ENCODE peak calls at places on chromosomes 3 and 15, in nine cellular contexts. A, O, P, M, U, W, F, S and H are unnamed samples.

GRCh38 chr3:52845691-52846426 is 11.0 kb upstream of the MUSTN1 start:
- DNase-seq in F (no peak), A (no peak), P (no peak), O (no peak), S (no peak), U (no peak), W (no peak), M (no peak), H (no peak)

GRCh38 chr3:25664066-25664809 is 469 bp downstream of the TOP2B start:
- DNase-seq in O (peak), M (peak), U (peak), P (peak), F (peak), S (peak), A (peak), W (peak), H (peak)

GRCh38 chr3:13801361-13802214 is 78.3 kb downstream of the WNT7A start:
- DNase-seq in S (no peak), P (no peak), W (peak), M (no peak), U (no peak), O (no peak), A (no peak), F (no peak), H (no peak)

GRCh38 chr3:128226794-128227399 is 73.6 kb downstream of the EEFSEC start:
- DNase-seq in M (peak), O (peak), S (peak), W (peak), F (no peak), U (no peak), P (peak), A (peak), H (no peak)

GRCh38 chr3:157069406-157069805 is 90.5 kb downstream of the CCNL1 start:
- DNase-seq in O (no peak), U (no peak), F (no peak), A (no peak), S (no peak), P (no peak), W (no peak), M (no peak), H (no peak)

GRCh38 chr15:86735244-86736040 is 655.8 kb downstream of the AGBL1 start:
- DNase-seq in O (no peak), U (no peak), S (no peak), W (no peak), A (no peak), M (no peak), F (no peak), P (no peak), H (no peak)

GRCh38 chr3:82654708-82655107 is 893.3 kb upstream of the GBE1 start:
- DNase-seq in M (no peak), O (peak), W (no peak), F (no peak), S (no peak), U (no peak), A (no peak), P (no peak), H (no peak)

GRCh38 chr3:14947105-14947885 is at the start of gene NR2C2:
- DNase-seq in A (peak), M (peak), F (peak), W (peak), P (peak), U (peak), S (peak), O (peak), H (peak)

DNA sequence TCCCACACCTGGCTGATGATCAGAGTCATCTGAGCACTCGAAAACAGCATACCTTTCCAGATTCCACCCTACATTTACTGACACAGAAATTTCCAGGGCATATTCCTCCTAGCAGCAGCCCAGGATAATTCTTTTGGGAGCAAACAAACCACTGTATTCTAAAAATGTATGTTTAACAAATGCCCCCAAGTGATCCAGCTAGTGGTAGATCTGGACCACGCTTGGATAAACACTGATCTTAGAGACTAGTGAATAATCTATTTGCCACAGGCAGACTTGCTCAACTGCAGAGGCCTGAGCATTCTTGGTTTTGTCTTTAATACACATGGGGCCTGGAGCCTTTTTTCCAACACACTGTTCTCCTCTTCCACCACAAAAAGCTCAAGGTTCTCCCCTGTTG is 89.6 kb downstream of the TM4SF4 start:
- DNase-seq in M (no peak), W (no peak), P (peak), U (no peak), O (no peak), S (no peak), F (no peak), A (no peak), H (no peak)
- H3K27ac ChIP-seq in M (no peak), W (peak), P (no peak), U (no peak), O (no peak), S (no peak), F (no peak), A (no peak), H (no peak)

DNA sequence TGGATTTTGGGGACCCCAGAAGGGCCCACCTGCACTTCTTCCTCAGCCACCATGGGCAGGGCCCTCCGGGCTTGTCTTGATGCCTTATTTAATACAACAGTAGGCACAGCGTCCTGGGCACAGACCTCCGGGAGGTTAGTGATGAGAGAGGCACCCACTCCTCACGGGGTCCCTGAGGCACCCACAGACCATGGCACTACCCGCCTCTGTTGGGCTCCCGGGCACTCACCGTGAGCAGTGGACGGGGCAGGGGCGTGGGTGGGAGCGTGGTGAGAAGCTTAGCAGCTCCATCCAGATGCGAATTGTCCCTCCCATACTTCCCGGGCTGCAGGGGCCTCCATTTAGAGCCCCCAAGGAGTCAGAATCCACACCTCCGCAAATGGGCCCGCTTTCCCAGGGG is 317 bp upstream of the MESP2 start:
- DNase-seq in F (no peak), S (no peak), A (no peak), M (no peak), P (no peak), W (no peak), U (no peak), O (no peak), H (no peak)
- H3K27ac ChIP-seq in F (no peak), S (no peak), A (no peak), M (no peak), P (no peak), W (no peak), U (no peak), O (no peak), H (no peak)

GRCh38 chr3:19888428-19889152 is 45.4 kb downstream of the EFHB start:
- DNase-seq in S (no peak), U (no peak), F (no peak), W (no peak), M (no peak), P (no peak), O (no peak), A (no peak), H (no peak)
- H3K27ac ChIP-seq in S (peak), U (peak), F (peak), W (peak), M (peak), P (peak), O (no peak), A (no peak), H (peak)

DNA sequence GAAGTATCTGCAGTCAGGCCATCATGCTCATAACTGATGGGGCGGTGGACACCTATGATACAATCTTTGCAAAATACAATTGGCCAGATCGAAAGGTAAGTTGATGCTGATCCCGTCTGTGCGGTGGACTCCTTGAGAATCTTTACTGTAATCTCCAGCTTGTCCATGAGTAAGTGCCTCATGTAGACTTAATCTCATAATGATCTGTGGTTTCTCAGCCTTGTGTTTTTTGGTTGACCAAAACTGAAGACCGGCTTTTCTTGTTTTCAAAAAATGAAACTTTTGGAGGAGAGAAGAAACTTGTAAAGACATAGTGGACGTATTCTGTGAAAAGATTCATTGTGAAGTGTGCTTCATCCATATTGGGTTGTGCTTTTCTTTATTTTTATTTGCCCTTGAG is 285.7 kb downstream of the LRTM1 start:
- DNase-seq in S (no peak), M (no peak), U (no peak), P (no peak), A (no peak), W (no peak), O (no peak), F (no peak), H (no peak)
- H3K27ac ChIP-seq in S (no peak), M (no peak), U (no peak), P (no peak), A (no peak), W (no peak), O (no peak), F (no peak), H (no peak)

GRCh38 chr3:185176756-185177359 is 24.0 kb upstream of the C3orf70 start:
- DNase-seq in W (peak), F (no peak), O (peak), P (peak), U (no peak), S (peak), M (no peak), A (peak), H (no peak)

GRCh38 chr3:185172086-185173049 is 19.5 kb upstream of the C3orf70 start:
- DNase-seq in P (no peak), F (no peak), W (peak), U (no peak), O (no peak), A (no peak), S (no peak), M (no peak), H (no peak)

DNA sequence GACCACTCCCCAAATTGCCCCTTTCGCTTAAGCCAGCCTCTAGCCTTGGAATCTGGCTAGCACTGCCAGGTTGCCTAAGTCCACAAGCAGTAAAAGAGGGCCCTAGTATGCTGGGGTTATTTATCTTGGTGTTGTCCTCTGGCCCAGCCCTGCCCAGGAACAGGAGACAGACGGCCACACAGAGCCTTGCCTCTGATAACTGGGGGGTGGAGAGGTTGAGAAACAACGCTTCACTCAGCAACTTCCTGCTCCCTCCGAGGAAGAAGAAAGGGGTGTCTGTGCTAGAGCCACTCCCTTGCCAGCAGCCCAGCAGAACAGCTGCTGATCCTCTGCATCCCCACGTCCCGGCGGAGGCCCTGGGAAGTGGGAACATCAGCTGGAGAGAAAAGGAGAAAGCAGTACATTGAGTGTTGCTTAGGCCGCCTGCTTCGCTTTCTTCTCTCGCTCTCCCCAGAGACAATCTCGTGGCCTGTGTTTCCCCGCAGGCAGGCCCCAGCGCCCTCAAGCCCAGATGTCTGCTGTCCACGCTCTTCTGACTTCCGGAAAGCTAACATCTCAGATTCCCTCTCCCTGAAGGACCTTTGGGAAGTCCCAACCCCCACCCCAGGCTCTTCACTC is 22.6 kb upstream of the C3orf70 start:
- DNase-seq in M (peak), S (peak), P (peak), O (peak), A (peak), F (no peak), W (peak), U (no peak), H (peak)
- H3K27ac ChIP-seq in M (peak), S (peak), P (peak), O (peak), A (no peak), F (peak), W (peak), U (no peak), H (peak)